ENCODE peak calls at places on chromosomes 16 and 17, in six cellular contexts. F, K, P, L, R and O are unnamed samples.

GRCh38 chr16:476039-476438 is 50.6 kb downstream of the RAB11FIP3 start:
- DNase-seq in F (no peak), K (no peak), P (peak; percentile 39), L (no peak), R (no peak), O (no peak)

GRCh38 chr17:9842057-9842758 is 16.5 kb downstream of the GLP2R start:
- DNase-seq in F (peak; percentile 55), K (no peak), P (peak; percentile 39), L (peak; percentile 65), R (no peak), O (no peak)

GRCh38 chr17:70050192-70050591 is 24.8 kb upstream of the KCNJ16 start:
- DNase-seq in F (no peak), K (no peak), P (no peak), L (no peak), R (no peak), O (no peak)

GRCh38 chr16:86303787-86304685 is 206.3 kb upstream of the FOXF1 start:
- DNase-seq in F (no peak), K (no peak), P (no peak), L (no peak), R (no peak), O (no peak)

GRCh38 chr16:27566417-27566816 is 16.5 kb downstream of the KATNIP start:
- DNase-seq in F (no peak), K (no peak), P (no peak), L (no peak), R (no peak), O (no peak)

GRCh38 chr17:2212328-2212981 is 91.1 kb downstream of the SMG6 start:
- DNase-seq in F (no peak), K (peak; percentile 71), P (peak; percentile 98), L (no peak), R (no peak), O (peak; percentile 81)

GRCh38 chr17:36503456-36504155 is 17.1 kb downstream of the ZNHIT3 start:
- DNase-seq in F (no peak), K (no peak), P (no peak), L (no peak), R (no peak), O (no peak)

GRCh38 chr16:18958621-18959578 is 24.8 kb upstream of the TMC7 start:
- DNase-seq in F (peak; percentile 36), K (no peak), P (peak; percentile 44), L (no peak), R (no peak), O (no peak)

GRCh38 chr16:68234188-68235104 is 1.5 kb downstream of the ESRP2 start:
- DNase-seq in F (peak; percentile 21), K (no peak), P (no peak), L (no peak), R (no peak), O (no peak)

GRCh38 chr16:57565461-57565860 is 23.0 kb downstream of the ADGRG5 start:
- DNase-seq in F (no peak), K (no peak), P (no peak), L (no peak), R (no peak), O (no peak)

GRCh38 chr17:29048440-29049360 is 5.8 kb downstream of the PIPOX start:
- DNase-seq in F (peak; percentile 10), K (no peak), P (no peak), L (no peak), R (no peak), O (no peak)

GRCh38 chr16:56281256-56281805 is 90.0 kb downstream of the GNAO1 start:
- DNase-seq in F (peak; percentile 12), K (peak; percentile 21), P (no peak), L (peak; percentile 36), R (no peak), O (no peak)

GRCh38 chr16:29821663-29822115 is 1.4 kb downstream of the MVP start:
- DNase-seq in F (peak; percentile 90), K (peak; percentile 86), P (peak; percentile 76), L (peak; percentile 74), R (no peak), O (no peak)

GRCh38 chr17:81514735-81515529 is 2.3 kb upstream of the ACTG1 start:
- DNase-seq in F (peak; percentile 83), K (peak; percentile 92), P (no peak), L (peak; percentile 75), R (peak; percentile 60), O (no peak)

GRCh38 chr17:70110443-70110880 is 35.4 kb downstream of the KCNJ16 start:
- DNase-seq in F (no peak), K (no peak), P (peak; percentile 93), L (no peak), R (no peak), O (peak; percentile 93)

GRCh38 chr17:39867084-39867890 is 715 bp upstream of the ZPBP2 start:
- DNase-seq in F (no peak), K (no peak), P (no peak), L (no peak), R (peak; percentile 52), O (no peak)

GRCh38 chr16:80176114-80176513 is 364.7 kb upstream of the DYNLRB2 start:
- DNase-seq in F (peak; percentile 49), K (peak; percentile 20), P (no peak), L (no peak), R (no peak), O (peak; percentile 61)

GRCh38 chr17:7572588-7573323 is 6.7 kb upstream of the CD68 start:
- DNase-seq in F (peak; percentile 99), K (peak; percentile 99), P (peak; percentile 97), L (peak; percentile 100), R (no peak), O (peak; percentile 75)

GRCh38 chr16:8676737-8677375 is 2.4 kb downstream of the ABAT start:
- DNase-seq in F (no peak), K (no peak), P (no peak), L (no peak), R (no peak), O (no peak)

GRCh38 chr17:64728041-64728695 is 66.1 kb upstream of the SMURF2 start:
- DNase-seq in F (no peak), K (no peak), P (no peak), L (no peak), R (no peak), O (no peak)

GRCh38 chr16:71966932-71967331 is 33.3 kb downstream of the PKD1L3 start:
- DNase-seq in F (no peak), K (no peak), P (no peak), L (no peak), R (no peak), O (no peak)

GRCh38 chr17:49585422-49586027 is 9.9 kb downstream of the NXPH3 start:
- DNase-seq in F (no peak), K (peak; percentile 40), P (no peak), L (peak; percentile 72), R (no peak), O (no peak)

GRCh38 chr16:23452572-23453337 is at the start of gene COG7:
- DNase-seq in F (peak; percentile 83), K (peak; percentile 91), P (peak; percentile 56), L (peak; percentile 76), R (peak; percentile 75), O (no peak)

GRCh38 chr16:74998481-74999207 is at the start of gene ZNRF1:
- DNase-seq in F (peak; percentile 67), K (peak; percentile 86), P (peak; percentile 46), L (peak; percentile 82), R (peak; percentile 67), O (no peak)

GRCh38 chr17:27631897-27632725 is 1.1 kb downstream of the LGALS9 start:
- DNase-seq in F (no peak), K (no peak), P (no peak), L (no peak), R (no peak), O (no peak)

GRCh38 chr17:9356488-9356911 is 219.1 kb downstream of the STX8 start:
- DNase-seq in F (no peak), K (no peak), P (no peak), L (no peak), R (no peak), O (no peak)

GRCh38 chr16:66397736-66398433 is 29.2 kb upstream of the BEAN1 start:
- DNase-seq in F (no peak), K (no peak), P (no peak), L (no peak), R (no peak), O (no peak)

GRCh38 chr17:77001487-77001886 is 133.3 kb downstream of the MGAT5B start:
- DNase-seq in F (no peak), K (no peak), P (no peak), L (no peak), R (no peak), O (no peak)

GRCh38 chr16:73122604-73123386 is 74.9 kb upstream of the ZFHX3 start:
- DNase-seq in F (peak; percentile 46), K (no peak), P (no peak), L (no peak), R (no peak), O (no peak)

GRCh38 chr16:48909231-48909630 is 299.3 kb upstream of the N4BP1 start:
- DNase-seq in F (no peak), K (no peak), P (no peak), L (no peak), R (no peak), O (no peak)

GRCh38 chr17:13940858-13941665 is 128.2 kb upstream of the COX10 start:
- DNase-seq in F (peak; percentile 97), K (peak; percentile 53), P (no peak), L (peak; percentile 10), R (no peak), O (no peak)

GRCh38 chr16:88691129-88691813 is 5.0 kb upstream of the SNAI3 start:
- DNase-seq in F (no peak), K (no peak), P (no peak), L (no peak), R (no peak), O (no peak)

GRCh38 chr17:12342609-12343248 is 322.1 kb downstream of the MAP2K4 start:
- DNase-seq in F (no peak), K (peak; percentile 34), P (no peak), L (peak; percentile 22), R (no peak), O (no peak)

GRCh38 chr17:68427575-68427974 is 29.7 kb downstream of the WIPI1 start:
- DNase-seq in F (no peak), K (no peak), P (no peak), L (no peak), R (no peak), O (no peak)

GRCh38 chr17:8894673-8895578 is 27.5 kb upstream of the PIK3R6 start:
- DNase-seq in F (peak; percentile 60), K (peak; percentile 56), P (no peak), L (peak; percentile 93), R (peak; percentile 22), O (peak; percentile 6)

GRCh38 chr16:632486-633335 is 1.9 kb downstream of the WFIKKN1 start:
- DNase-seq in F (no peak), K (no peak), P (no peak), L (no peak), R (no peak), O (no peak)

GRCh38 chr17:70767102-70767701 is 597.9 kb downstream of the KCNJ2 start:
- DNase-seq in F (peak; percentile 23), K (peak; percentile 49), P (peak; percentile 13), L (peak; percentile 29), R (no peak), O (no peak)

GRCh38 chr17:78774456-78774855 is 7.6 kb downstream of the CYTH1 start:
- DNase-seq in F (no peak), K (no peak), P (no peak), L (no peak), R (no peak), O (no peak)